ENCODE peak calls at places on chromosomes 11 and 22, in ten cellular contexts. A, P, T, O, C, I, V, G, Q and F are unnamed samples.

GRCh38 chr11:107561688-107562087 is 3.8 kb downstream of the ALKBH8 start:
- DNase-seq in A (no peak), P (no peak), T (no peak), O (no peak), C (peak; percentile 64), I (no peak), V (peak; percentile 95), G (no peak), Q (peak; percentile 92), F (no peak)

GRCh38 chr11:45092901-45093760 is 53.3 kb upstream of the PRDM11 start:
- DNase-seq in A (no peak), P (no peak), T (peak; percentile 38), O (peak; percentile 57), C (peak; percentile 76), I (no peak), V (peak; percentile 91), G (no peak), Q (no peak), F (peak; percentile 43)

GRCh38 chr11:14148653-14149273 is 186.2 kb downstream of the SPON1 start:
- DNase-seq in A (peak; percentile 14), P (no peak), T (no peak), O (no peak), C (peak; percentile 54), I (peak; percentile 18), V (peak; percentile 72), G (peak; percentile 3), Q (peak; percentile 17), F (peak; percentile 6)

GRCh38 chr11:107988397-107989158 is 20.1 kb upstream of the CUL5 start:
- DNase-seq in A (no peak), P (no peak), T (no peak), O (no peak), C (no peak), I (no peak), V (peak; percentile 23), G (no peak), Q (no peak), F (no peak)

GRCh38 chr22:44719586-44720368 is 17.8 kb downstream of the PRR5 start:
- DNase-seq in A (no peak), P (no peak), T (peak; percentile 63), O (no peak), C (no peak), I (no peak), V (no peak), G (no peak), Q (no peak), F (no peak)

GRCh38 chr22:35903571-35904331 is 124.9 kb downstream of the RBFOX2 start:
- DNase-seq in A (no peak), P (no peak), T (no peak), O (no peak), C (no peak), I (no peak), V (no peak), G (no peak), Q (no peak), F (no peak)

GRCh38 chr22:18067548-18068341 is 10.0 kb upstream of the PEX26 start:
- DNase-seq in A (no peak), P (no peak), T (peak; percentile 54), O (no peak), C (no peak), I (no peak), V (no peak), G (no peak), Q (no peak), F (no peak)

GRCh38 chr11:57277845-57278720 is 41.0 kb upstream of the APLNR start:
- DNase-seq in A (peak; percentile 32), P (peak; percentile 77), T (peak; percentile 81), O (no peak), C (peak; percentile 94), I (peak; percentile 59), V (peak; percentile 89), G (peak; percentile 58), Q (peak; percentile 47), F (peak; percentile 40)

GRCh38 chr11:134889832-134890231 is 477.8 kb upstream of the B3GAT1 start:
- DNase-seq in A (no peak), P (no peak), T (no peak), O (no peak), C (no peak), I (no peak), V (no peak), G (no peak), Q (no peak), F (no peak)

GRCh38 chr22:44664149-44664548 is 37.9 kb upstream of the PRR5 start:
- DNase-seq in A (peak; percentile 53), P (peak; percentile 78), T (peak; percentile 87), O (peak; percentile 53), C (peak; percentile 55), I (no peak), V (no peak), G (no peak), Q (no peak), F (no peak)

GRCh38 chr11:1557904-1558831 is 13.9 kb downstream of the DUSP8 start:
- DNase-seq in A (no peak), P (peak; percentile 67), T (peak; percentile 89), O (no peak), C (peak; percentile 81), I (peak; percentile 18), V (peak; percentile 85), G (peak; percentile 62), Q (no peak), F (peak; percentile 35)

GRCh38 chr11:129734654-129735053 is 81.0 kb upstream of the TMEM45B start:
- DNase-seq in A (no peak), P (no peak), T (no peak), O (no peak), C (no peak), I (no peak), V (no peak), G (no peak), Q (no peak), F (no peak)

GRCh38 chr22:46064236-46064965 is 85.9 kb upstream of the PPARA start:
- DNase-seq in A (no peak), P (peak; percentile 25), T (peak; percentile 76), O (no peak), C (no peak), I (no peak), V (peak; percentile 39), G (no peak), Q (no peak), F (no peak)

GRCh38 chr22:33057363-33057995 is 702 bp downstream of the SYN3 start:
- DNase-seq in A (no peak), P (no peak), T (no peak), O (no peak), C (no peak), I (no peak), V (no peak), G (no peak), Q (no peak), F (no peak)
- H3K4me3 ChIP-seq in A (no peak overlapping the region), P (no peak overlapping the region), T (no peak overlapping the region), O (no peak overlapping the region), C (no peak overlapping the region), I (no peak overlapping the region), V (no peak overlapping the region), G (no peak overlapping the region), Q (no peak overlapping the region), F (no peak overlapping the region)

GRCh38 chr22:49962012-49962750 is 1.6 kb downstream of the PIM3 start:
- DNase-seq in A (peak; percentile 90), P (peak; percentile 90), T (peak; percentile 96), O (peak; percentile 88), C (peak; percentile 94), I (no peak), V (peak; percentile 83), G (peak; percentile 70), Q (no peak), F (peak; percentile 72)
- TF ChIP-seq CTCF in A (no peak), P (no peak), T (no peak), O (no peak), C (no peak), I (no peak), V (no peak), G (no peak), Q (no peak), F (no peak)

GRCh38 chr11:26227311-26227710 is 104.6 kb upstream of the ANO3 start:
- DNase-seq in A (peak; percentile 65), P (no peak), T (no peak), O (no peak), C (peak; percentile 94), I (no peak), V (peak; percentile 81), G (peak; percentile 71), Q (peak; percentile 65), F (peak; percentile 58)
- H3K4me3 ChIP-seq in A (no peak overlapping the region), P (no peak overlapping the region), T (no peak overlapping the region), O (no peak overlapping the region), C (peak overlapping the region; percentile 28), I (no peak overlapping the region), V (no peak overlapping the region), G (peak overlapping the region; percentile 29), Q (no peak overlapping the region), F (no peak overlapping the region)

GRCh38 chr11:118135796-118136165 is 16.8 kb downstream of the SCN4B start:
- DNase-seq in A (no peak), P (no peak), T (no peak), O (no peak), C (no peak), I (no peak), V (no peak), G (no peak), Q (no peak), F (no peak)

GRCh38 chr11:118133816-118134215 is 18.8 kb downstream of the SCN4B start:
- DNase-seq in A (no peak), P (no peak), T (no peak), O (no peak), C (no peak), I (no peak), V (no peak), G (no peak), Q (no peak), F (no peak)

GRCh38 chr11:118136341-118136740 is 16.3 kb downstream of the SCN4B start:
- DNase-seq in A (no peak), P (no peak), T (no peak), O (no peak), C (no peak), I (no peak), V (no peak), G (no peak), Q (no peak), F (no peak)

GRCh38 chr11:118136826-118137225 is 15.8 kb downstream of the SCN4B start:
- DNase-seq in A (no peak), P (no peak), T (no peak), O (no peak), C (no peak), I (no peak), V (no peak), G (no peak), Q (no peak), F (no peak)

GRCh38 chr11:118135051-118135795 is 17.4 kb downstream of the SCN4B start:
- DNase-seq in A (no peak), P (no peak), T (no peak), O (no peak), C (no peak), I (no peak), V (no peak), G (no peak), Q (no peak), F (no peak)
- TF ChIP-seq CTCF in A (no peak), P (no peak), T (no peak), O (no peak), C (no peak), I (no peak), V (no peak), G (no peak), Q (no peak), F (no peak)

GRCh38 chr11:47271328-47271727 is 1.4 kb downstream of the MADD start:
- DNase-seq in A (no peak), P (no peak), T (no peak), O (no peak), C (no peak), I (no peak), V (no peak), G (no peak), Q (no peak), F (no peak)
- H3K4me3 ChIP-seq in A (peak overlapping the region; percentile 82), P (peak overlapping the region; percentile 76), T (peak overlapping the region; percentile 79), O (peak overlapping the region; percentile 71), C (peak overlapping the region; percentile 70), I (no peak overlapping the region), V (peak overlapping the region; percentile 71), G (peak overlapping the region; percentile 77), Q (peak overlapping the region; percentile 70), F (peak overlapping the region; percentile 65)